ENCODE peak calls at places on chromosomes 1 and 21, in six cellular contexts. One of them, this sample, is unnamed.

GRCh38 chr1:245168090-245168489 is 13.3 kb downstream of the KIF26B start:
- DNase-seq in IMR-90: no peak
- DNase-seq in H1: no peak
- DNase-seq in mesendoderm: no peak
- DNase-seq in trophoblast cell: no peak
- DNase-seq in neuronal stem cell: no peak
- DNase-seq in this sample: no peak

GRCh38 chr1:110548381-110548780 is 29.4 kb upstream of the KCNA10 start:
- DNase-seq in H1: no peak
- DNase-seq in neuronal stem cell: no peak
- DNase-seq in IMR-90: peak; percentile 8
- DNase-seq in trophoblast cell: peak; percentile 18
- DNase-seq in mesendoderm: peak; percentile 65
- DNase-seq in this sample: peak; percentile 18

GRCh38 chr21:42356036-42356435 is 5.2 kb upstream of the TFF2 start:
- DNase-seq in trophoblast cell: no peak
- DNase-seq in IMR-90: no peak
- DNase-seq in mesendoderm: no peak
- DNase-seq in H1: no peak
- DNase-seq in neuronal stem cell: no peak
- DNase-seq in this sample: no peak

GRCh38 chr1:153387785-153388184 is 3.1 kb downstream of the S100A8 start:
- DNase-seq in neuronal stem cell: no peak
- DNase-seq in H1: no peak
- DNase-seq in trophoblast cell: no peak
- DNase-seq in IMR-90: no peak
- DNase-seq in mesendoderm: no peak
- DNase-seq in this sample: no peak

GRCh38 chr1:234607091-234608025 is 2.6 kb downstream of the IRF2BP2 start:
- DNase-seq in H1: no peak
- DNase-seq in trophoblast cell: no peak
- DNase-seq in IMR-90: no peak
- DNase-seq in mesendoderm: peak; percentile 75
- DNase-seq in neuronal stem cell: peak; percentile 64
- DNase-seq in this sample: peak; percentile 77

GRCh38 chr1:61642475-61643232 is 82.3 kb downstream of the TM2D1 start:
- DNase-seq in mesendoderm: peak; percentile 50
- DNase-seq in neuronal stem cell: no peak
- DNase-seq in trophoblast cell: peak; percentile 97
- DNase-seq in IMR-90: no peak
- DNase-seq in H1: no peak
- DNase-seq in this sample: no peak

GRCh38 chr1:78038071-78038470 is 7.7 kb upstream of the GIPC2 start:
- DNase-seq in neuronal stem cell: no peak
- DNase-seq in IMR-90: peak; percentile 73
- DNase-seq in trophoblast cell: no peak
- DNase-seq in H1: no peak
- DNase-seq in mesendoderm: no peak
- DNase-seq in this sample: peak; percentile 79

GRCh38 chr1:41783189-41783639 is 135.5 kb downstream of the HIVEP3 start:
- DNase-seq in mesendoderm: no peak
- DNase-seq in trophoblast cell: no peak
- DNase-seq in IMR-90: peak; percentile 85
- DNase-seq in neuronal stem cell: no peak
- DNase-seq in H1: no peak
- DNase-seq in this sample: peak; percentile 74

GRCh38 chr1:117171900-117172501 is 38.7 kb downstream of the VTCN1 start:
- DNase-seq in trophoblast cell: no peak
- DNase-seq in neuronal stem cell: peak; percentile 90
- DNase-seq in mesendoderm: no peak
- DNase-seq in IMR-90: peak; percentile 60
- DNase-seq in H1: no peak
- DNase-seq in this sample: no peak

GRCh38 chr1:9753121-9753531 is 70.6 kb downstream of the CLSTN1 start:
- DNase-seq in neuronal stem cell: no peak
- DNase-seq in H1: no peak
- DNase-seq in mesendoderm: peak; percentile 31
- DNase-seq in IMR-90: peak; percentile 86
- DNase-seq in trophoblast cell: no peak
- DNase-seq in this sample: peak; percentile 46

GRCh38 chr1:238088891-238089290 is 198.2 kb upstream of the ZP4 start:
- DNase-seq in neuronal stem cell: no peak
- DNase-seq in H1: no peak
- DNase-seq in IMR-90: no peak
- DNase-seq in trophoblast cell: no peak
- DNase-seq in mesendoderm: no peak
- DNase-seq in this sample: no peak

GRCh38 chr1:234553241-234554156 is 56.5 kb downstream of the IRF2BP2 start:
- DNase-seq in trophoblast cell: no peak
- DNase-seq in IMR-90: peak; percentile 94
- DNase-seq in mesendoderm: peak; percentile 44
- DNase-seq in H1: no peak
- DNase-seq in neuronal stem cell: no peak
- DNase-seq in this sample: peak; percentile 89

GRCh38 chr1:50940291-50940690 is 19.8 kb downstream of the FAF1 start:
- DNase-seq in IMR-90: no peak
- DNase-seq in neuronal stem cell: no peak
- DNase-seq in H1: no peak
- DNase-seq in trophoblast cell: no peak
- DNase-seq in mesendoderm: no peak
- DNase-seq in this sample: no peak
- H3K23ac ChIP-seq in IMR-90: no peak overlapping the region
- H3K23ac ChIP-seq in neuronal stem cell: no peak overlapping the region
- H3K23ac ChIP-seq in H1: no peak overlapping the region
- H3K23ac ChIP-seq in trophoblast cell: no peak overlapping the region
- H3K23ac ChIP-seq in mesendoderm: no peak overlapping the region
- H3K23ac ChIP-seq in this sample: no peak overlapping the region

GRCh38 chr1:247077768-247078314 is 770 bp downstream of the ZNF670 start:
- DNase-seq in IMR-90: peak; percentile 5
- DNase-seq in trophoblast cell: no peak
- DNase-seq in neuronal stem cell: no peak
- DNase-seq in mesendoderm: no peak
- DNase-seq in H1: no peak
- DNase-seq in this sample: no peak

GRCh38 chr1:247079141-247079874 is 697 bp upstream of the ZNF670 start:
- DNase-seq in mesendoderm: peak; percentile 75
- DNase-seq in trophoblast cell: no peak
- DNase-seq in neuronal stem cell: peak; percentile 4
- DNase-seq in IMR-90: no peak
- DNase-seq in H1: no peak
- DNase-seq in this sample: no peak

GRCh38 chr1:247078315-247079140 is at the start of gene ZNF670:
- DNase-seq in H1: peak; percentile 92
- DNase-seq in neuronal stem cell: peak; percentile 91
- DNase-seq in trophoblast cell: peak; percentile 99
- DNase-seq in IMR-90: peak; percentile 94
- DNase-seq in mesendoderm: peak; percentile 99
- DNase-seq in this sample: peak; percentile 94

GRCh38 chr1:247077234-247077633 is 1.4 kb downstream of the ZNF670 start:
- DNase-seq in IMR-90: peak; percentile 22
- DNase-seq in H1: no peak
- DNase-seq in mesendoderm: no peak
- DNase-seq in neuronal stem cell: no peak
- DNase-seq in trophoblast cell: no peak
- DNase-seq in this sample: no peak
- H3K4me3 ChIP-seq in IMR-90: no peak overlapping the region
- H3K4me3 ChIP-seq in H1: peak overlapping the region; percentile 78
- H3K4me3 ChIP-seq in mesendoderm: no peak overlapping the region
- H3K4me3 ChIP-seq in neuronal stem cell: peak overlapping the region; percentile 83
- H3K4me3 ChIP-seq in trophoblast cell: no peak overlapping the region
- H3K4me3 ChIP-seq in this sample: peak overlapping the region; percentile 95

DNA sequence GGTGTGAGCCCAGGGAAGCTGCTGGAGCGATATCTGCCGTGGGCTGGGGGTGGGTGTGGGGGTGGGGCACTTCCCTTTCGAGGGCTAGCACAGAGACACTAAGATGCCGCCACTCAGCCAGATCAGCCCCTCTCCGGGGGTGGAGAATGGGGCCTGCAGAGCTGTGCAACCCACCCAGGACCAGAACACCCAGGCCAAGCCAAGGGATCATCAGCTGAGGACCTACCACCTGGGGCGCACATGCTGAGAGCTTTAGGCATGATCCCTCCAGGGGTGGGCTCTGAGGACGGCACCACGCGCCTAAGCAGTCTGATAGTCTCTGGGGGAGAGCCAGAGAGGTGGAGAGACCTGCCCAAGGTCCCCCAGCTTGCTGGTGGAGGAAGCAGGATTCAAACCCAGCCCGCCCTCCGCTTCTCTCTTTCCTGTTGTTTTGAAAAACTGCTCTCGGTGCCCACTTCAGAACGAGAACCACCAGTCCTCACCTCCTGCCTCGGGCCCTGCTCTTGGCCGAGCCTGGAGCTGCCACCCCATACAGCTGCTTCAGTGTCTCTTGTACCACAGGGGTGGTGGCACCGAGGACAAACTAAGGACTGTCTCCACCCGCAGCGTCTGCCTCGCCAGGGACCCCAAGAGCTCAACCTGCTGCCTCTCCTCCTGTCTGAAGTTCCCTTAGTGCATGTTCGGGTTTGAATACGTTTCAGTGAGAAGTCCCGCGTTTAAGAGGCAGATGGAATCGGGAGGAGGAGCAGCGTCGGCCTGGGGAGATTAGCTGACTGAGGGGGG is 39.7 kb upstream of the RUNX3 start:
- DNase-seq in trophoblast cell: no peak
- DNase-seq in IMR-90: no peak
- DNase-seq in H1: no peak
- DNase-seq in mesendoderm: peak; percentile 63
- DNase-seq in neuronal stem cell: no peak
- DNase-seq in this sample: no peak
- H3K27ac ChIP-seq in trophoblast cell: no peak overlapping the region
- H3K27ac ChIP-seq in IMR-90: no peak overlapping the region
- H3K27ac ChIP-seq in H1: no peak overlapping the region
- H3K27ac ChIP-seq in mesendoderm: no peak overlapping the region
- H3K27ac ChIP-seq in neuronal stem cell: no peak overlapping the region
- H3K27ac ChIP-seq in this sample: no peak overlapping the region

GRCh38 chr1:3130268-3130667 is 61.3 kb downstream of the PRDM16 start:
- DNase-seq in neuronal stem cell: no peak
- DNase-seq in IMR-90: no peak
- DNase-seq in trophoblast cell: no peak
- DNase-seq in mesendoderm: no peak
- DNase-seq in H1: no peak
- DNase-seq in this sample: no peak

GRCh38 chr1:3127738-3128137 is 58.7 kb downstream of the PRDM16 start:
- DNase-seq in mesendoderm: no peak
- DNase-seq in trophoblast cell: no peak
- DNase-seq in IMR-90: no peak
- DNase-seq in H1: no peak
- DNase-seq in neuronal stem cell: no peak
- DNase-seq in this sample: no peak

GRCh38 chr1:3128431-3129132 is 59.6 kb downstream of the PRDM16 start:
- DNase-seq in mesendoderm: no peak
- DNase-seq in IMR-90: no peak
- DNase-seq in neuronal stem cell: no peak
- DNase-seq in trophoblast cell: no peak
- DNase-seq in H1: no peak
- DNase-seq in this sample: no peak

GRCh38 chr1:3126756-3127718 is 58.0 kb downstream of the PRDM16 start:
- DNase-seq in H1: no peak
- DNase-seq in mesendoderm: no peak
- DNase-seq in neuronal stem cell: no peak
- DNase-seq in IMR-90: no peak
- DNase-seq in trophoblast cell: no peak
- DNase-seq in this sample: no peak

GRCh38 chr1:3129133-3129490 is 60.1 kb downstream of the PRDM16 start:
- DNase-seq in neuronal stem cell: no peak
- DNase-seq in trophoblast cell: no peak
- DNase-seq in mesendoderm: no peak
- DNase-seq in H1: no peak
- DNase-seq in IMR-90: no peak
- DNase-seq in this sample: no peak
- H3K23ac ChIP-seq in neuronal stem cell: peak overlapping the region; percentile 89
- H3K23ac ChIP-seq in trophoblast cell: no peak overlapping the region
- H3K23ac ChIP-seq in mesendoderm: no peak overlapping the region
- H3K23ac ChIP-seq in H1: no peak overlapping the region
- H3K23ac ChIP-seq in IMR-90: no peak overlapping the region
- H3K23ac ChIP-seq in this sample: no peak overlapping the region

GRCh38 chr1:25620211-25620610 is 3.6 kb downstream of the MAN1C1 start:
- DNase-seq in trophoblast cell: no peak
- DNase-seq in neuronal stem cell: no peak
- DNase-seq in mesendoderm: no peak
- DNase-seq in H1: no peak
- DNase-seq in IMR-90: no peak
- DNase-seq in this sample: no peak

GRCh38 chr1:25616932-25617625 is 488 bp downstream of the MAN1C1 start:
- DNase-seq in H1: no peak
- DNase-seq in neuronal stem cell: no peak
- DNase-seq in trophoblast cell: peak; percentile 16
- DNase-seq in mesendoderm: no peak
- DNase-seq in IMR-90: no peak
- DNase-seq in this sample: no peak

GRCh38 chr1:25617626-25618432 is 1.2 kb downstream of the MAN1C1 start:
- DNase-seq in neuronal stem cell: no peak
- DNase-seq in mesendoderm: peak; percentile 42
- DNase-seq in trophoblast cell: no peak
- DNase-seq in H1: no peak
- DNase-seq in IMR-90: no peak
- DNase-seq in this sample: no peak

GRCh38 chr1:25619101-25619890 is 2.7 kb downstream of the MAN1C1 start:
- DNase-seq in H1: peak; percentile 41
- DNase-seq in trophoblast cell: no peak
- DNase-seq in mesendoderm: peak; percentile 79
- DNase-seq in neuronal stem cell: peak; percentile 75
- DNase-seq in IMR-90: peak; percentile 14
- DNase-seq in this sample: peak; percentile 45

GRCh38 chr1:25618433-25618808 is 1.8 kb downstream of the MAN1C1 start:
- DNase-seq in IMR-90: no peak
- DNase-seq in H1: no peak
- DNase-seq in neuronal stem cell: no peak
- DNase-seq in trophoblast cell: no peak
- DNase-seq in mesendoderm: no peak
- DNase-seq in this sample: no peak
- H3K4me3 ChIP-seq in IMR-90: peak overlapping the region; percentile 69
- H3K4me3 ChIP-seq in H1: peak overlapping the region; percentile 67
- H3K4me3 ChIP-seq in neuronal stem cell: peak overlapping the region; percentile 57
- H3K4me3 ChIP-seq in trophoblast cell: no peak overlapping the region
- H3K4me3 ChIP-seq in mesendoderm: no peak overlapping the region
- H3K4me3 ChIP-seq in this sample: peak overlapping the region; percentile 58

This sample was measured in mesenchymal stem cell.